ENCODE peak calls at places on chromosomes 4 and X, in nine cellular contexts. E, J, I, M, U, H, D, Q and S are unnamed samples.

GRCh38 chrX:50814701-50815476 is 895 bp upstream of the SHROOM4 start:
- DNase-seq in H (no peak), Q (no peak), U (no peak), E (no peak), D (no peak), M (no peak), I (no peak), J (peak; percentile 31), S (no peak)

GRCh38 chr4:22515888-22516541 is at the start of gene ADGRA3:
- DNase-seq in M (no peak), J (peak; percentile 51), D (peak; percentile 40), I (peak; percentile 88), H (peak; percentile 74), E (peak; percentile 67), U (peak; percentile 81), Q (peak; percentile 39), S (no peak)

GRCh38 chr4:154928640-154929257 is 147.7 kb downstream of the RBM46 start:
- DNase-seq in J (peak; percentile 55), H (no peak), I (no peak), E (no peak), D (no peak), M (no peak), Q (no peak), U (no peak), S (no peak)

GRCh38 chrX:135200297-135200696 is 29.1 kb upstream of the CT55 start:
- DNase-seq in J (no peak), Q (no peak), M (no peak), E (no peak), H (no peak), U (no peak), D (no peak), I (no peak), S (no peak)

GRCh38 chr4:95505149-95505548 is 43.6 kb downstream of the UNC5C start:
- DNase-seq in E (no peak), I (no peak), U (no peak), Q (no peak), J (peak; percentile 55), D (no peak), M (no peak), H (no peak), S (no peak)

GRCh38 chrX:135528756-135529155 is 8.3 kb downstream of the INTS6L start:
- DNase-seq in E (no peak), U (no peak), M (no peak), I (no peak), J (no peak), D (no peak), H (no peak), Q (no peak), S (no peak)

GRCh38 chrX:139933904-139934303 is 1.1 kb upstream of the ATP11C start:
- DNase-seq in Q (no peak), H (no peak), D (no peak), J (no peak), U (peak; percentile 31), M (no peak), E (no peak), I (no peak), S (peak; percentile 48)

GRCh38 chrX:63932907-63933306 is 147.9 kb upstream of the ARHGEF9 start:
- DNase-seq in I (no peak), J (no peak), H (no peak), D (no peak), M (no peak), E (no peak), U (no peak), Q (no peak), S (no peak)

GRCh38 chr4:18733956-18734872 is 712.7 kb upstream of the LCORL start:
- DNase-seq in D (no peak), H (no peak), U (no peak), M (no peak), Q (no peak), J (no peak), E (no peak), I (no peak), S (no peak)

GRCh38 chrX:10090319-10090718 is 66.5 kb upstream of the CLCN4 start:
- DNase-seq in H (no peak), D (no peak), M (no peak), J (peak; percentile 28), E (no peak), I (no peak), U (no peak), Q (no peak), S (no peak)

DNA sequence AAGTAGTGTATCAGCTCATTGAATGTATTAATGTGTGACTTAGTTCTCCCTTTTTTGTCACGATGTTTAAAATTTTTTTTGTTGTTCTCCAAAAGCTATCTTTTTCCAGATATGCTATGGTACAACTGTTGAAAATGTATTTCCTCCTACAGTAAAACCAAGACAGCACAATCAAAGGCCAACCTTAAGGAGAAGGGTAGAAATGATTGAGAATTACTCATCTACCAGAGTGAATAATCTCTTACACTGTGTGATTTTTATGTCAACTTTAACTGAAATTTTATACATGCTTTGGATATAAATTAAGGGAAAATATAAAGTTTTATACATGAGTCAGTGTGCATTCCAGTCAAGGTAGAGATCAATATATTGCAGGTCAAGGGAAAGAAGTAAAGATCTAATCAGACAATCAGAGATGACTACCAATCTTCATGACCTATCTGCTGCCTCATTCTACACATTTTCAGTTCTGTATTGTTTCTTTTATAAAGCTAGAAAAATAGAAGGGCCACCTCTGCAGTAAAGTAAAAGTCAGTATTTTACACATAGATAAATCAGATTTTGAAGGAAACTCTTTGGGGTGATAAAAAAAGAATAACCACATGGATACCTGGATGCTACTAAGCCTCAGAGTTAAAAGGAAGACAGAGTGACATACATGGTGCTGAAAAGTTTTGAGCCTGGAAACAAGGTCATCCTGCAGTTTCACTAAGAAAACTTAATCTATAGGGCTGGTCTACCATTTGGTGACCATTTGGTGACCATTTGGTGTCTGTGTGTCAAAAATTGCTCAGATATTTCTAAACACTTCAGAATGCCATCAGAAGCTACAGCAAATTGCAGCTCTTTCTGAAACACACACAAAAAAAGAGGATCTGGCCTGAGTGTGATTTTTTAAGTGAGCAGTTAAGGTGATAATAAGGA is 1.6 kb downstream of the FAM13A start:
- DNase-seq in D (no peak), M (no peak), J (no peak), E (no peak), H (no peak), Q (no peak), U (no peak), I (no peak), S (no peak)
- H3K4me3 ChIP-seq in D (no peak overlapping the region), M (peak overlapping the region; percentile 47), J (peak overlapping the region; percentile 51), E (peak overlapping the region; percentile 48), H (no peak overlapping the region), Q (peak overlapping the region; percentile 59), U (peak overlapping the region; percentile 45), I (peak overlapping the region; percentile 50), S (no peak overlapping the region)

GRCh38 chrX:151488677-151489076 is 74.8 kb upstream of the PASD1 start:
- DNase-seq in J (no peak), D (no peak), M (no peak), Q (peak; percentile 25), U (no peak), H (no peak), E (no peak), I (no peak), S (no peak)
- TF ChIP-seq CTCF in J (no peak), D (no peak), M (no peak), Q (peak; percentile 55), U (no peak), H (no peak), E (no peak), I (no peak), S (no peak)

GRCh38 chr4:2746891-2747695 is 9.0 kb downstream of the TNIP2 start:
- DNase-seq in D (no peak), E (no peak), J (no peak), M (no peak), I (no peak), H (no peak), U (no peak), Q (no peak), S (peak; percentile 37)
- TF ChIP-seq POLR2A in D (no peak), E (no peak), J (no peak), M (no peak), I (no peak), H (no peak), U (no peak), Q (no peak), S (no peak)

GRCh38 chr4:39066371-39066770 is 4.3 kb downstream of the KLHL5 start:
- DNase-seq in H (no peak), U (no peak), M (no peak), J (no peak), D (no peak), E (no peak), I (no peak), Q (no peak), S (no peak)

GRCh38 chr4:39067031-39067430 is 5.0 kb downstream of the KLHL5 start:
- DNase-seq in M (no peak), Q (no peak), D (no peak), E (no peak), U (no peak), I (no peak), H (no peak), J (no peak), S (no peak)

GRCh38 chr4:39061450-39061849 is 582 bp upstream of the KLHL5 start:
- DNase-seq in M (no peak), Q (no peak), U (no peak), E (no peak), J (no peak), I (no peak), H (no peak), D (no peak), S (no peak)

GRCh38 chr4:39062094-39062493 is at the start of gene KLHL5:
- DNase-seq in H (no peak), M (no peak), I (no peak), Q (no peak), J (no peak), E (no peak), D (no peak), U (no peak), S (no peak)

GRCh38 chr4:39062499-39062898 is 467 bp downstream of the KLHL5 start:
- DNase-seq in H (no peak), E (no peak), U (no peak), J (no peak), D (no peak), M (no peak), I (no peak), Q (no peak), S (no peak)
- H3K4me3 ChIP-seq in H (no peak overlapping the region), E (no peak overlapping the region), U (no peak overlapping the region), J (no peak overlapping the region), D (no peak overlapping the region), M (no peak overlapping the region), I (no peak overlapping the region), Q (no peak overlapping the region), S (no peak overlapping the region)

GRCh38 chr4:98151145-98151929 is 8.1 kb upstream of the STPG2 start:
- DNase-seq in U (no peak), D (no peak), J (no peak), E (no peak), M (no peak), H (no peak), Q (no peak), I (no peak), S (no peak)
- TF ChIP-seq CTCF in U (no peak), D (no peak), J (no peak), E (no peak), M (no peak), H (no peak), Q (no peak), I (no peak), S (no peak)